ENCODE peak calls at places on chromosomes 13 and 19, in five cellular contexts. O is NT2/D1, Y is IMR-90, T is PC-3, J is MM.1S. W is an unnamed sample.

GRCh38 chr13:41061075-41061913 is at the start of gene WBP4:
- DNase-seq in O (peak; percentile 86), Y (peak; percentile 95), T (peak; percentile 88), J (peak; percentile 87), W (peak; percentile 98)

GRCh38 chr19:42488783-42489521 is 39.3 kb downstream of the CEACAM1 start:
- DNase-seq in O (no peak), Y (no peak), T (peak; percentile 71), J (no peak), W (no peak)

GRCh38 chr19:28213476-28214082 is 999.4 kb downstream of the UQCRFS1 start:
- DNase-seq in O (no peak), Y (no peak), T (no peak), J (no peak), W (no peak)

GRCh38 chr19:18419699-18420460 is 682 bp downstream of the SSBP4 start:
- DNase-seq in O (no peak), Y (no peak), T (peak; percentile 35), J (no peak), W (peak; percentile 74)

GRCh38 chr19:41862445-41862986 is 2.5 kb downstream of the RPS19 start:
- DNase-seq in O (no peak), Y (no peak), T (no peak), J (no peak), W (no peak)

GRCh38 chr19:30228113-30228725 is 144.0 kb upstream of the ZNF536 start:
- DNase-seq in O (no peak), Y (no peak), T (no peak), J (no peak), W (no peak)

GRCh38 chr19:35184884-35185283 is 30.3 kb downstream of the FXYD5 start:
- DNase-seq in O (no peak), Y (no peak), T (no peak), J (no peak), W (no peak)

GRCh38 chr13:33090755-33091454 is 74.7 kb downstream of the KL start:
- DNase-seq in O (no peak), Y (no peak), T (no peak), J (no peak), W (no peak)

GRCh38 chr13:51814825-51815650 is 11.1 kb upstream of the DHRS12 start:
- DNase-seq in O (peak; percentile 52), Y (peak; percentile 50), T (peak; percentile 79), J (peak; percentile 69), W (peak; percentile 79)

GRCh38 chr13:73861136-73861535 is 273.1 kb downstream of the KLF12 start:
- DNase-seq in O (no peak), Y (no peak), T (no peak), J (no peak), W (no peak)

GRCh38 chr19:5536337-5536894 is 31.3 kb downstream of the TINCR start:
- DNase-seq in O (peak; percentile 90), Y (peak; percentile 33), T (peak; percentile 48), J (no peak), W (no peak)

GRCh38 chr19:28785961-28786360 is 427.0 kb downstream of the UQCRFS1 start:
- DNase-seq in O (no peak), Y (no peak), T (no peak), J (no peak), W (no peak)

GRCh38 chr13:77460195-77460594 is 75.3 kb upstream of the SCEL start:
- DNase-seq in O (no peak), Y (no peak), T (peak; percentile 1), J (no peak), W (no peak)

GRCh38 chr13:80707000-80707983 is 366.4 kb upstream of the SPRY2 start:
- DNase-seq in O (no peak), Y (no peak), T (no peak), J (no peak), W (no peak)

GRCh38 chr19:1668339-1669123 is 16.1 kb upstream of the TCF3 start:
- DNase-seq in O (no peak), Y (no peak), T (no peak), J (peak; percentile 77), W (no peak)

GRCh38 chr13:53379485-53379884 is 350.9 kb downstream of the OLFM4 start:
- DNase-seq in O (no peak), Y (no peak), T (no peak), J (no peak), W (no peak)

GRCh38 chr13:32254416-32254815 is 60.7 kb downstream of the ZAR1L start:
- DNase-seq in O (no peak), Y (no peak), T (no peak), J (no peak), W (no peak)

GRCh38 chr13:25429466-25429865 is 57.7 kb downstream of the ATP8A2 start:
- DNase-seq in O (no peak), Y (no peak), T (no peak), J (no peak), W (no peak)

GRCh38 chr19:1252818-1253513 is 4.6 kb downstream of the MIDN start:
- DNase-seq in O (no peak), Y (peak; percentile 97), T (peak; percentile 79), J (no peak), W (peak; percentile 91)

GRCh38 chr13:85497652-85498051 is 301.6 kb downstream of the SLITRK6 start:
- DNase-seq in O (no peak), Y (peak; percentile 97), T (peak; percentile 89), J (no peak), W (no peak)

GRCh38 chr13:96671073-96671472 is 323.2 kb downstream of the OXGR1 start:
- DNase-seq in O (no peak), Y (no peak), T (peak; percentile 72), J (no peak), W (no peak)

GRCh38 chr19:9672893-9673292 is 2.0 kb downstream of the ZNF562 start:
- DNase-seq in O (no peak), Y (no peak), T (no peak), J (no peak), W (no peak)
- H3K4me1 ChIP-seq in O (no peaks in the 10 kb centered on the region), Y (no peaks in the 10 kb centered on the region), T (no peaks in the 10 kb centered on the region), J (no peaks in the 10 kb centered on the region), W (no peaks in the 10 kb centered on the region)

DNA sequence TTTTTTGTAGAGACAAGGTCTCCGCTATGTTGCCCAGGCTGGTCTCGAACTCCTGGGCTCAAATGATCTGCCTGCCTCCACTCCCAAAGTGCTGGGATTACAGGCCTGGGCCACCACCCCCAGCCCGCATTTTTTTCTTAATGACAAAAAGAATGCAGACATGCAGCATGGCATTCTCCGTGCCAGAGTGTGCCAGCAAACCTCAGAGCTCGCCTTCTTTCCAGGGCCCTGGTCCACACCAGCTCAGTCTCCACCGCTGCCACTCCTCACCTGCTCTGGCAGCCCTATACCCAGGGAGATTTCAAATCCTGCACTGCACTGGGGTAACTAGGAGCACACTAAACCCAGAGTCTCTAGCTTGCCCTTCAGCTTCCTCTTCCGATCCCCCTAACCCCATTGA is 41.7 kb downstream of the ZIC5 start:
- DNase-seq in O (no peak), Y (no peak), T (no peak), J (no peak), W (no peak)
- H3K9ac ChIP-seq in O (no peak overlapping the region), Y (no peak overlapping the region), T (no peak overlapping the region), J (no peak overlapping the region), W (no peak overlapping the region)

GRCh38 chr19:56117376-56117884 is 3.7 kb downstream of the ZNF787 start:
- DNase-seq in O (no peak), Y (no peak), T (no peak), J (no peak), W (no peak)

GRCh38 chr19:56120002-56120370 is 1.1 kb downstream of the ZNF787 start:
- DNase-seq in O (no peak), Y (no peak), T (no peak), J (no peak), W (no peak)

GRCh38 chr19:56119585-56119978 is 1.5 kb downstream of the ZNF787 start:
- DNase-seq in O (no peak), Y (peak; percentile 44), T (peak; percentile 12), J (no peak), W (peak; percentile 81)

GRCh38 chr19:56117889-56118288 is 3.2 kb downstream of the ZNF787 start:
- DNase-seq in O (no peak), Y (no peak), T (no peak), J (no peak), W (no peak)

DNA sequence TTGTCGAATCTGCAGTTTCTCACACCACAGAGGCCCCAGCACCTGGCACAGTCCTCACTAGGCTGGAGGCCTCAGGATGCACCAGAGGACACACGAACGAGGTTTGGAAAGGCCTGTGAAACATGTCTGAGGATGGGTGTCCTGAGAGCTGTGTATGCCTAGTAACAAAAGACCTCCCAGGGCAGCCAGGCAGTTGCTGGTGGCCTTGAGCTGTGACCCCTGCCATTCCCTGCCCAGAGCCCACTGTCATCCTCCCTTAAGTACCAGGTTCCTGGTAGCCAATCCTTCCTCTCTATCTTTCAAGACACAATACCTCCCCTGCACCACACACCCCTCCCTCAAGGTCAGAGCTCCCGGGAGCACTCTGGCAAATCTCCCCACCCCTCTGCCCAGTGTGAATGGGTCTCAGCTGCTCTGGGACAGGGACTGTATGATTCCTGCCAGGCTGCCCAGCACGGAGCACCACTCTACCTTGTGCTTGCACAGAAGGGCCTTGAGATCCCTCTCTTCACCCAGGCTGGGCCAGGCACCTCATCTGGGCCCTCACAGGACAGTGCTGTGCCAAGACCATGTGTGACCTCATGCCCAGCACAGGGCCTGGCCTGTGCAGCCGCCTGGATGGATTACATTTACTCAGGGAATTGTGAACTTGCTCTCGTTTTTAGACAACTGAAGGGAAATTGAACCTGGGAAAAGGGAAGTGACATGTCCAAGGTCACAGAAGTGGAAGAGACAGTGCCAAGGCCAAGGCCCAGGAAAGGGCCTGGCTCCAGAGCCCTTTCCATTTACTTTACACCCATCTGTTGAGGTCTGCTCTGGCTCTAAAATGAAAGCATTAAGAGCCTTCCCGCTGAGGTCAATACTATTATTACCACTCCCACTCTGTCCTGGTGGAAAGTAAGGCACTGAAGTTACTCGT is 2.2 kb downstream of the ZNF787 start:
- DNase-seq in O (no peak), Y (no peak), T (no peak), J (no peak), W (no peak)
- H3K4me1 ChIP-seq in O (peaks cover 22% of the 10 kb centered on the region), Y (peaks cover 15% of the 10 kb centered on the region), T (peaks cover 16% of the 10 kb centered on the region), J (peaks cover 13% of the 10 kb centered on the region), W (peaks cover 23% of the 10 kb centered on the region)

GRCh38 chr19:13121551-13122274 is 3.6 kb downstream of the NACC1 start:
- DNase-seq in O (no peak), Y (no peak), T (no peak), J (no peak), W (no peak)
- H3K9ac ChIP-seq in O (peak overlapping the region; percentile 37), Y (no peak overlapping the region), T (no peak overlapping the region), J (no peak overlapping the region), W (no peak overlapping the region)

GRCh38 chr19:8393192-8393870 is 3.2 kb downstream of the RAB11B start:
- DNase-seq in O (no peak), Y (no peak), T (no peak), J (no peak), W (no peak)
- H3K4me1 ChIP-seq in O (peaks cover 32% of the 10 kb centered on the region), Y (peaks cover 18% of the 10 kb centered on the region), T (peaks cover 27% of the 10 kb centered on the region), J (peaks cover 13% of the 10 kb centered on the region), W (peaks cover 14% of the 10 kb centered on the region)

GRCh38 chr19:16860996-16861395 is 27.8 kb upstream of the F2RL3 start:
- DNase-seq in O (no peak), Y (no peak), T (no peak), J (no peak), W (no peak)
- H3K9ac ChIP-seq in O (no peak overlapping the region), Y (no peak overlapping the region), T (no peak overlapping the region), J (no peak overlapping the region), W (no peak overlapping the region)

W was measured in colonic mucosa.